ENCODE peak calls at places on chromosome 5, in four cellular contexts. V is fibroblast of the aortic adventitia; A is naive thymus-derived CD4-positive, alpha-beta T cell; R is astrocyte of the spinal cord. E is an unnamed sample.

GRCh38 chr5:39076101-39076756 is 2.0 kb upstream of the RICTOR start:
- DNase-seq in V (no peak), R (no peak), A (no peak), E (no peak)

GRCh38 chr5:102561894-102562760 is 63.3 kb upstream of the SLCO6A1 start:
- DNase-seq in R (peak), V (peak), A (no peak), E (peak)

GRCh38 chr5:80763873-80764647 is 109.3 kb upstream of the DHFR start:
- DNase-seq in A (no peak), R (no peak), V (no peak), E (no peak)

GRCh38 chr5:119795768-119796167 is 166.4 kb downstream of the FAM170A start:
- DNase-seq in R (no peak), V (no peak), A (no peak), E (no peak)

GRCh38 chr5:123449424-123449823 is 26.2 kb upstream of the CEP120 start:
- DNase-seq in V (no peak), A (no peak), R (no peak), E (no peak)

GRCh38 chr5:164357405-164358033 is 852.1 kb downstream of the MAT2B start:
- DNase-seq in R (no peak), V (no peak), A (no peak), E (no peak)

GRCh38 chr5:148808864-148809642 is 17.4 kb upstream of the ADRB2 start:
- DNase-seq in A (peak), V (no peak), R (no peak), E (no peak)

GRCh38 chr5:170149206-170149515 is 43.5 kb downstream of the FOXI1 start:
- DNase-seq in V (no peak), R (no peak), A (no peak), E (no peak)

GRCh38 chr5:66144799-66145390 is 795 bp downstream of the SREK1 start:
- DNase-seq in R (no peak), V (no peak), A (no peak), E (no peak)

GRCh38 chr5:153896117-153896516 is 142.6 kb downstream of the FAM114A2 start:
- DNase-seq in A (no peak), V (no peak), R (peak), E (no peak)

GRCh38 chr5:93588586-93589347 is 5.7 kb downstream of the NR2F1 start:
- DNase-seq in V (no peak), R (peak), A (no peak), E (no peak)

GRCh38 chr5:151825445-151825844 is 53.7 kb downstream of the G3BP1 start:
- DNase-seq in V (peak), A (peak), R (peak), E (peak)

GRCh38 chr5:172173771-172174170 is 14.3 kb downstream of the STK10 start:
- DNase-seq in R (peak), V (peak), A (no peak), E (peak)

GRCh38 chr5:140641716-140642115 is 2.5 kb downstream of the TMCO6 start:
- DNase-seq in R (no peak), A (no peak), V (no peak), E (no peak)

GRCh38 chr5:22344000-22344399 is 509.1 kb downstream of the CDH12 start:
- DNase-seq in V (no peak), R (no peak), A (no peak), E (no peak)

GRCh38 chr5:1946122-1946677 is 63.5 kb upstream of the IRX4 start:
- DNase-seq in A (no peak), V (no peak), R (no peak), E (no peak)

GRCh38 chr5:172051643-172052362 is 45.4 kb upstream of the FBXW11 start:
- DNase-seq in V (no peak), A (no peak), R (no peak), E (no peak)

GRCh38 chr5:139108056-139108811 is 89.9 kb downstream of the SIL1 start:
- DNase-seq in R (peak), V (peak), A (no peak), E (no peak)

GRCh38 chr5:111242606-111243005 is 18.4 kb downstream of the CAMK4 start:
- DNase-seq in A (no peak), R (no peak), V (no peak), E (no peak)

GRCh38 chr5:59036274-59036961 is 453.5 kb downstream of the RAB3C start:
- DNase-seq in V (peak), A (peak), R (peak), E (no peak)

GRCh38 chr5:54243483-54244080 is 66.8 kb downstream of the ARL15 start:
- DNase-seq in V (peak), R (peak), A (peak), E (peak)

GRCh38 chr5:61534481-61535267 is 202.6 kb downstream of the ZSWIM6 start:
- DNase-seq in A (no peak), V (no peak), R (no peak), E (peak)

GRCh38 chr5:122844136-122844915 is 1.1 kb upstream of the SNX24 start:
- DNase-seq in V (peak), R (no peak), A (no peak), E (no peak)

GRCh38 chr5:9670371-9670770 is 40.2 kb upstream of the TAS2R1 start:
- DNase-seq in R (no peak), V (peak), A (no peak), E (no peak)

GRCh38 chr5:154653418-154653763 is 101.8 kb upstream of the LARP1 start:
- DNase-seq in R (no peak), V (no peak), A (no peak), E (no peak)

GRCh38 chr5:173655196-173655797 is 38.8 kb upstream of the BOD1 start:
- DNase-seq in A (no peak), V (no peak), R (no peak), E (no peak)

GRCh38 chr5:173333900-173334685 is 5.9 kb upstream of the STC2 start:
- DNase-seq in A (no peak), V (peak), R (peak), E (no peak)

GRCh38 chr5:53249529-53249928 is 140.0 kb upstream of the MOCS2 start:
- DNase-seq in R (peak), V (peak), A (no peak), E (no peak)

GRCh38 chr5:14724633-14725032 is 60.1 kb downstream of the OTULIN start:
- DNase-seq in A (no peak), V (no peak), R (no peak), E (no peak)

GRCh38 chr5:66174338-66174737 is 30.2 kb downstream of the SREK1 start:
- DNase-seq in R (peak), A (no peak), V (peak), E (no peak)

GRCh38 chr5:45402804-45403455 is 293.2 kb downstream of the HCN1 start:
- DNase-seq in R (no peak), A (no peak), V (no peak), E (no peak)

GRCh38 chr5:106172681-106173532 is 1497.8 kb downstream of the EFNA5 start:
- DNase-seq in R (peak), A (no peak), V (peak), E (no peak)

GRCh38 chr5:158423623-158424200 is 564.8 kb upstream of the CLINT1 start:
- DNase-seq in A (no peak), R (peak), V (peak), E (no peak)

GRCh38 chr5:19885040-19885824 is 102.8 kb downstream of the CDH18 start:
- DNase-seq in R (no peak), V (no peak), A (no peak), E (no peak)

GRCh38 chr5:142748568-142749249 is 21.5 kb upstream of the ARHGAP26 start:
- DNase-seq in R (no peak), V (no peak), A (peak), E (peak)

GRCh38 chr5:132050136-132050535 is 10.3 kb upstream of the IL3 start:
- DNase-seq in R (no peak), V (no peak), A (no peak), E (no peak)

GRCh38 chr5:158010831-158011230 is 151.9 kb upstream of the CLINT1 start:
- DNase-seq in A (no peak), V (no peak), R (no peak), E (no peak)

GRCh38 chr5:160769264-160769663 is 82.7 kb downstream of the ATP10B start:
- DNase-seq in V (no peak), A (no peak), R (no peak), E (no peak)

E was measured in Jurkat, Clone E6-1.